ENCODE peak calls at places on chromosomes 16 and 17, in nine cellular contexts. One of them, this sample, is unnamed.

GRCh38 chr16:85002099-85002541 is 9.2 kb downstream of the ZDHHC7 start:
- DNase-seq in Peyer's patch: no peak
- DNase-seq in B cell: no peak
- DNase-seq in PC-3: no peak
- DNase-seq in neural progenitor cell: no peak
- DNase-seq in sigmoid colon: no peak
- DNase-seq in GM10248: no peak
- DNase-seq in lung: no peak
- DNase-seq in stomach: no peak
- DNase-seq in this sample: peak; percentile 42

GRCh38 chr17:21285164-21286065 is 904 bp downstream of the MAP2K3 start:
- DNase-seq in Peyer's patch: no peak
- DNase-seq in B cell: no peak
- DNase-seq in PC-3: peak; percentile 55
- DNase-seq in neural progenitor cell: peak; percentile 36
- DNase-seq in sigmoid colon: peak; percentile 81
- DNase-seq in GM10248: no peak
- DNase-seq in lung: no peak
- DNase-seq in stomach: peak; percentile 61
- DNase-seq in this sample: peak; percentile 52

GRCh38 chr17:82889496-82890338 is 49.9 kb upstream of the ZNF750 start:
- DNase-seq in Peyer's patch: no peak
- DNase-seq in B cell: no peak
- DNase-seq in PC-3: peak; percentile 98
- DNase-seq in neural progenitor cell: no peak
- DNase-seq in sigmoid colon: no peak
- DNase-seq in GM10248: no peak
- DNase-seq in lung: peak; percentile 84
- DNase-seq in stomach: peak; percentile 94
- DNase-seq in this sample: peak; percentile 74

GRCh38 chr16:27547134-27547533 is 2.6 kb downstream of the GTF3C1 start:
- DNase-seq in Peyer's patch: peak; percentile 50
- DNase-seq in B cell: no peak
- DNase-seq in PC-3: peak; percentile 15
- DNase-seq in neural progenitor cell: no peak
- DNase-seq in sigmoid colon: peak; percentile 29
- DNase-seq in GM10248: peak; percentile 41
- DNase-seq in lung: no peak
- DNase-seq in stomach: no peak
- DNase-seq in this sample: no peak

GRCh38 chr17:39028690-39029089 is 61.5 kb upstream of the FBXO47 start:
- DNase-seq in Peyer's patch: no peak
- DNase-seq in B cell: no peak
- DNase-seq in PC-3: no peak
- DNase-seq in neural progenitor cell: no peak
- DNase-seq in sigmoid colon: no peak
- DNase-seq in GM10248: no peak
- DNase-seq in lung: no peak
- DNase-seq in stomach: no peak
- DNase-seq in this sample: no peak

GRCh38 chr17:74925242-74925641 is 1.2 kb downstream of the OTOP2 start:
- DNase-seq in Peyer's patch: no peak
- DNase-seq in B cell: no peak
- DNase-seq in PC-3: no peak
- DNase-seq in neural progenitor cell: no peak
- DNase-seq in sigmoid colon: no peak
- DNase-seq in GM10248: no peak
- DNase-seq in lung: no peak
- DNase-seq in stomach: no peak
- DNase-seq in this sample: no peak

GRCh38 chr16:25155553-25156460 is 44.3 kb downstream of the LCMT1 start:
- DNase-seq in Peyer's patch: no peak
- DNase-seq in B cell: no peak
- DNase-seq in PC-3: no peak
- DNase-seq in neural progenitor cell: no peak
- DNase-seq in sigmoid colon: no peak
- DNase-seq in GM10248: no peak
- DNase-seq in lung: no peak
- DNase-seq in stomach: no peak
- DNase-seq in this sample: no peak

GRCh38 chr17:47618416-47618815 is 31.3 kb upstream of the KPNB1 start:
- DNase-seq in Peyer's patch: no peak
- DNase-seq in B cell: no peak
- DNase-seq in PC-3: peak; percentile 61
- DNase-seq in neural progenitor cell: peak; percentile 6
- DNase-seq in sigmoid colon: no peak
- DNase-seq in GM10248: no peak
- DNase-seq in lung: no peak
- DNase-seq in stomach: no peak
- DNase-seq in this sample: no peak

GRCh38 chr16:3274490-3274889 is 8.8 kb upstream of the ZNF263 start:
- DNase-seq in Peyer's patch: peak; percentile 7
- DNase-seq in B cell: no peak
- DNase-seq in PC-3: peak; percentile 2
- DNase-seq in neural progenitor cell: peak; percentile 7
- DNase-seq in sigmoid colon: no peak
- DNase-seq in GM10248: no peak
- DNase-seq in lung: no peak
- DNase-seq in stomach: no peak
- DNase-seq in this sample: no peak

GRCh38 chr16:81149614-81150013 is 53.4 kb upstream of the GCSH start:
- DNase-seq in Peyer's patch: no peak
- DNase-seq in B cell: no peak
- DNase-seq in PC-3: no peak
- DNase-seq in neural progenitor cell: no peak
- DNase-seq in sigmoid colon: no peak
- DNase-seq in GM10248: no peak
- DNase-seq in lung: no peak
- DNase-seq in stomach: no peak
- DNase-seq in this sample: no peak

GRCh38 chr17:17146791-17147406 is 59.2 kb downstream of the PLD6 start:
- DNase-seq in Peyer's patch: no peak
- DNase-seq in B cell: no peak
- DNase-seq in PC-3: peak; percentile 54
- DNase-seq in neural progenitor cell: peak; percentile 46
- DNase-seq in sigmoid colon: no peak
- DNase-seq in GM10248: no peak
- DNase-seq in lung: no peak
- DNase-seq in stomach: no peak
- DNase-seq in this sample: no peak

GRCh38 chr16:19853973-19854876 is 30.4 kb downstream of the GPRC5B start:
- DNase-seq in Peyer's patch: peak; percentile 19
- DNase-seq in B cell: no peak
- DNase-seq in PC-3: no peak
- DNase-seq in neural progenitor cell: no peak
- DNase-seq in sigmoid colon: no peak
- DNase-seq in GM10248: no peak
- DNase-seq in lung: no peak
- DNase-seq in stomach: no peak
- DNase-seq in this sample: no peak

GRCh38 chr16:3907586-3907985 is 27.1 kb upstream of the CREBBP start:
- DNase-seq in Peyer's patch: no peak
- DNase-seq in B cell: no peak
- DNase-seq in PC-3: no peak
- DNase-seq in neural progenitor cell: no peak
- DNase-seq in sigmoid colon: no peak
- DNase-seq in GM10248: no peak
- DNase-seq in lung: no peak
- DNase-seq in stomach: no peak
- DNase-seq in this sample: no peak

GRCh38 chr17:77129568-77130301 is 11.0 kb upstream of the SEC14L1 start:
- DNase-seq in Peyer's patch: no peak
- DNase-seq in B cell: no peak
- DNase-seq in PC-3: no peak
- DNase-seq in neural progenitor cell: peak; percentile 64
- DNase-seq in sigmoid colon: no peak
- DNase-seq in GM10248: no peak
- DNase-seq in lung: no peak
- DNase-seq in stomach: no peak
- DNase-seq in this sample: no peak

GRCh38 chr16:31131416-31131815 is 4.1 kb downstream of the PRSS8 start:
- DNase-seq in Peyer's patch: no peak
- DNase-seq in B cell: no peak
- DNase-seq in PC-3: no peak
- DNase-seq in neural progenitor cell: no peak
- DNase-seq in sigmoid colon: no peak
- DNase-seq in GM10248: no peak
- DNase-seq in lung: no peak
- DNase-seq in stomach: no peak
- DNase-seq in this sample: no peak

DNA sequence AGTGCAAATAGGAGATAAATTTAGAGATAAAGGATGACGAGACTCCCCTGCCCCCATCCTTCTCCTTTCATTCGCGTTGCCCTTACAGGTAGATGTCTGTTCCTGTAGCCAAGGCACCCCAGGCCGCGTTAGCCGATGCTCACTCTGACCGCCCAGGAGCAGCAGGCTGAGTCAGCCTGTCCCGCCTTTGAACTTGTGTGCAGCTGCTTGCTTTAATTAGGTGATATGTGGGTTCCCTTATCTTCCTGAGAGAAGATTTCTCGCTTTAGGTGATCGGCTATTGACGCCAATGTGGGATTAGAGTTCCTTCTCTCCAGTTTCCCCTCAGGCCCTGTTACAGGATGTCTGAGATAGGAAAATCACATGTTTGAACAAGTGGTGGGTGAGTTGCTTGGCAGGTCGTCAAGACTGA is 119.5 kb downstream of the MSI2 start:
- DNase-seq in Peyer's patch: no peak
- DNase-seq in B cell: no peak
- DNase-seq in PC-3: no peak
- DNase-seq in neural progenitor cell: no peak
- DNase-seq in sigmoid colon: no peak
- DNase-seq in GM10248: no peak
- DNase-seq in lung: no peak
- DNase-seq in stomach: no peak
- DNase-seq in this sample: no peak
- TF ChIP-seq CTCF in Peyer's patch: no peak
- TF ChIP-seq CTCF in B cell: no peak
- TF ChIP-seq CTCF in PC-3: no peak
- TF ChIP-seq CTCF in neural progenitor cell: no peak
- TF ChIP-seq CTCF in sigmoid colon: no peak
- TF ChIP-seq CTCF in GM10248: no peak
- TF ChIP-seq CTCF in lung: no peak
- TF ChIP-seq CTCF in stomach: no peak
- TF ChIP-seq CTCF in this sample: no peak

DNA sequence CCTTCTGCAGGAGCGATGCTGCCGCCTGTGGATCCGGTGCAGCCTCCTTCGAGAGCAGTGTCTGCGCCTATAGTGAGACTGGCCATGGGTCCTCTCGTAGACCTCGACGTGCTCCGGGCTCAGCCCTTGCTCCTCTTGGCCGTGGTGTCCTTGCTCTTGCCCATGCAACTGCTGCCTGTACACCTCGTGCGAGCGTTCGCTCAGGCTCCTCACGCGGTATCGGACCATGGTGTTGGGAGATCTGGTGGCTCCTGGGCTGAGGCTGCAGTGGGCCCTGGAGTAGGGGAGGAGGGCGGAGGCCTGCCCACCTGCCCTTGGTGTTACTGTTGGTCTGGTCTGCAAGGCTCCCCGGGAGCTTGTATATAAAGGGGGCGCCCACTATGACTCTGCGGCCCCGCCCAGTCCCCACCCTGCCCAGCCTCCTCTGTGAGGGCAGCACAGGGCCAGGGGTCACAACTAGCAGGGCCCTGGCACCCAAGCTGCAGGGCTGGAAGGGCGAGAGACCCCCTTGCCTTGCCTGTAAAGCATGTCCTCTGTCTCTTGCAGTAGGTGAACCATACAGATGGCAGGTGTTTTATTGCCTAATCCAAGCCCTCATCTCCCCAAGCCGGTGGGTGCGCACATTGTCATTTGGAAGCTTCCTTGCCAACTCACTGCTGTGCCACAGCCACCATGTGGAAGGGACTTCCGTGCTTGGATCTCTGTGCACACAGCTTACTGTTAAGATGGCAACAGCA is at the start of gene PRM2:
- DNase-seq in Peyer's patch: no peak
- DNase-seq in B cell: no peak
- DNase-seq in PC-3: no peak
- DNase-seq in neural progenitor cell: no peak
- DNase-seq in sigmoid colon: no peak
- DNase-seq in GM10248: no peak
- DNase-seq in lung: no peak
- DNase-seq in stomach: no peak
- DNase-seq in this sample: no peak
- TF ChIP-seq CTCF in Peyer's patch: no peak
- TF ChIP-seq CTCF in B cell: no peak
- TF ChIP-seq CTCF in PC-3: no peak
- TF ChIP-seq CTCF in neural progenitor cell: no peak
- TF ChIP-seq CTCF in sigmoid colon: no peak
- TF ChIP-seq CTCF in GM10248: no peak
- TF ChIP-seq CTCF in lung: no peak
- TF ChIP-seq CTCF in stomach: no peak
- TF ChIP-seq CTCF in this sample: no peak

GRCh38 chr17:50015146-50015545 is 20.1 kb upstream of the DLX3 start:
- DNase-seq in Peyer's patch: no peak
- DNase-seq in B cell: no peak
- DNase-seq in PC-3: no peak
- DNase-seq in neural progenitor cell: no peak
- DNase-seq in sigmoid colon: no peak
- DNase-seq in GM10248: no peak
- DNase-seq in lung: no peak
- DNase-seq in stomach: no peak
- DNase-seq in this sample: no peak

GRCh38 chr17:50018909-50019308 is 23.9 kb upstream of the DLX3 start:
- DNase-seq in Peyer's patch: peak; percentile 5
- DNase-seq in B cell: no peak
- DNase-seq in PC-3: no peak
- DNase-seq in neural progenitor cell: no peak
- DNase-seq in sigmoid colon: no peak
- DNase-seq in GM10248: no peak
- DNase-seq in lung: no peak
- DNase-seq in stomach: no peak
- DNase-seq in this sample: no peak

GRCh38 chr17:50009282-50009681 is 14.3 kb upstream of the DLX3 start:
- DNase-seq in Peyer's patch: no peak
- DNase-seq in B cell: no peak
- DNase-seq in PC-3: no peak
- DNase-seq in neural progenitor cell: no peak
- DNase-seq in sigmoid colon: no peak
- DNase-seq in GM10248: no peak
- DNase-seq in lung: no peak
- DNase-seq in stomach: no peak
- DNase-seq in this sample: no peak

GRCh38 chr17:50014471-50015088 is 19.6 kb upstream of the DLX3 start:
- DNase-seq in Peyer's patch: no peak
- DNase-seq in B cell: no peak
- DNase-seq in PC-3: no peak
- DNase-seq in neural progenitor cell: no peak
- DNase-seq in sigmoid colon: no peak
- DNase-seq in GM10248: no peak
- DNase-seq in lung: no peak
- DNase-seq in stomach: peak; percentile 8
- DNase-seq in this sample: no peak

GRCh38 chr17:50013079-50013478 is 18.1 kb upstream of the DLX3 start:
- DNase-seq in Peyer's patch: peak; percentile 1
- DNase-seq in B cell: no peak
- DNase-seq in PC-3: no peak
- DNase-seq in neural progenitor cell: no peak
- DNase-seq in sigmoid colon: no peak
- DNase-seq in GM10248: no peak
- DNase-seq in lung: no peak
- DNase-seq in stomach: peak; percentile 0
- DNase-seq in this sample: no peak
- TF ChIP-seq CTCF in Peyer's patch: no peak
- TF ChIP-seq CTCF in B cell: no peak
- TF ChIP-seq CTCF in PC-3: no peak
- TF ChIP-seq CTCF in neural progenitor cell: no peak
- TF ChIP-seq CTCF in sigmoid colon: no peak
- TF ChIP-seq CTCF in GM10248: no peak
- TF ChIP-seq CTCF in lung: no peak
- TF ChIP-seq CTCF in stomach: no peak
- TF ChIP-seq CTCF in this sample: no peak

GRCh38 chr17:79160980-79161621 is 86.5 kb downstream of the ENGASE start:
- DNase-seq in Peyer's patch: no peak
- DNase-seq in B cell: no peak
- DNase-seq in PC-3: peak; percentile 21
- DNase-seq in neural progenitor cell: no peak
- DNase-seq in sigmoid colon: no peak
- DNase-seq in GM10248: no peak
- DNase-seq in lung: no peak
- DNase-seq in stomach: no peak
- DNase-seq in this sample: no peak
- TF ChIP-seq CTCF in Peyer's patch: no peak
- TF ChIP-seq CTCF in B cell: no peak
- TF ChIP-seq CTCF in PC-3: no peak
- TF ChIP-seq CTCF in neural progenitor cell: no peak
- TF ChIP-seq CTCF in sigmoid colon: no peak
- TF ChIP-seq CTCF in GM10248: no peak
- TF ChIP-seq CTCF in lung: no peak
- TF ChIP-seq CTCF in stomach: no peak
- TF ChIP-seq CTCF in this sample: no peak

This sample was measured in mucosa of descending colon.